ENCODE peak calls at places on chromosomes 2 and 18, in seven cellular contexts. I is H9, H is neuronal stem cell, L is IMR-90, T is mesenchymal stem cell, O is H1, X is trophoblast cell. M is an unnamed sample.

GRCh38 chr2:80363951-80364350 is 59.4 kb upstream of the LRRTM1 start:
- DNase-seq in I (no peak), T (no peak), L (no peak), X (no peak), O (no peak), H (no peak), M (peak; percentile 40)

GRCh38 chr2:24176326-24176725 is 1.5 kb downstream of the FAM228A start:
- DNase-seq in T (no peak), H (no peak), L (no peak), X (no peak), O (no peak), I (no peak), M (no peak)

GRCh38 chr2:235538989-235539388 is 45.1 kb downstream of the AGAP1 start:
- DNase-seq in T (no peak), X (no peak), I (no peak), H (no peak), L (no peak), O (no peak), M (no peak)

GRCh38 chr2:142834003-142834402 is 43.5 kb upstream of the KYNU start:
- DNase-seq in O (no peak), L (peak; percentile 64), H (no peak), T (peak; percentile 35), X (peak; percentile 60), I (no peak), M (no peak)

GRCh38 chr2:86027196-86027912 is 78.3 kb downstream of the POLR1A start:
- DNase-seq in H (no peak), X (no peak), O (no peak), I (no peak), L (no peak), T (no peak), M (no peak)

GRCh38 chr2:207790898-207791297 is 21.2 kb upstream of the FZD5 start:
- DNase-seq in L (no peak), I (no peak), O (no peak), X (peak; percentile 34), H (no peak), T (no peak), M (no peak)

GRCh38 chr18:22257022-22257543 is 87.7 kb downstream of the GATA6 start:
- DNase-seq in I (no peak), T (no peak), H (no peak), O (no peak), X (no peak), L (no peak), M (no peak)

GRCh38 chr2:67462741-67463496 is 65.8 kb downstream of the ETAA1 start:
- DNase-seq in H (no peak), I (no peak), X (no peak), O (no peak), T (no peak), L (no peak), M (no peak)

GRCh38 chr2:235641333-235641732 is 147.5 kb downstream of the AGAP1 start:
- DNase-seq in T (no peak), O (no peak), L (peak; percentile 57), I (no peak), X (no peak), H (no peak), M (no peak)

GRCh38 chr2:216588771-216589363 is 44.4 kb upstream of the IGFBP2 start:
- DNase-seq in O (no peak), T (no peak), I (no peak), H (no peak), X (no peak), L (no peak), M (no peak)

GRCh38 chr2:201191132-201191875 is 8.4 kb downstream of the CASP10 start:
- DNase-seq in O (no peak), L (no peak), T (no peak), H (no peak), I (no peak), X (no peak), M (no peak)

GRCh38 chr2:20141056-20141762 is 83.7 kb downstream of the SDC1 start:
- DNase-seq in T (peak; percentile 82), I (peak; percentile 50), O (no peak), L (peak; percentile 96), X (no peak), H (no peak), M (peak; percentile 51)

GRCh38 chr2:216139884-216140283 is 30.7 kb downstream of the XRCC5 start:
- DNase-seq in I (peak; percentile 43), T (no peak), O (no peak), X (peak; percentile 48), L (no peak), H (no peak), M (peak; percentile 73)

GRCh38 chr2:143856973-143857372 is 662.9 kb downstream of the ZEB2 start:
- DNase-seq in L (peak; percentile 48), H (no peak), O (no peak), X (peak; percentile 2), T (no peak), I (no peak), M (no peak)

GRCh38 chr2:84823229-84823628 is 57.7 kb downstream of the TRABD2A start:
- DNase-seq in O (no peak), X (no peak), I (no peak), T (no peak), L (no peak), H (no peak), M (no peak)

GRCh38 chr2:227545990-227546389 is 52.7 kb upstream of the SCYGR2 start:
- DNase-seq in H (no peak), T (no peak), O (no peak), L (no peak), I (peak; percentile 45), X (peak; percentile 36), M (peak; percentile 39)

GRCh38 chr2:173427887-173428683 is 73.4 kb downstream of the CDCA7 start:
- DNase-seq in I (no peak), H (no peak), T (no peak), L (peak; percentile 51), O (no peak), X (peak; percentile 46), M (no peak)

GRCh38 chr2:71938659-71939587 is 208.7 kb downstream of the CYP26B1 start:
- DNase-seq in I (peak; percentile 11), H (no peak), L (no peak), X (no peak), T (no peak), O (no peak), M (no peak)

GRCh38 chr2:38438536-38439225 is 61.6 kb upstream of the ATL2 start:
- DNase-seq in O (no peak), H (no peak), T (no peak), L (no peak), I (no peak), X (no peak), M (no peak)

GRCh38 chr2:9832586-9832985 is 10.7 kb upstream of the TAF1B start:
- DNase-seq in T (no peak), I (no peak), H (no peak), X (no peak), O (no peak), L (peak; percentile 63), M (no peak)

GRCh38 chr2:96768083-96768561 is 7.4 kb downstream of the CNNM4 start:
- DNase-seq in X (no peak), O (no peak), T (no peak), I (no peak), H (no peak), L (no peak), M (no peak)

GRCh38 chr2:98585386-98585785 is 22.9 kb downstream of the COA5 start:
- DNase-seq in X (no peak), I (no peak), L (no peak), O (no peak), T (no peak), H (no peak), M (no peak)

DNA sequence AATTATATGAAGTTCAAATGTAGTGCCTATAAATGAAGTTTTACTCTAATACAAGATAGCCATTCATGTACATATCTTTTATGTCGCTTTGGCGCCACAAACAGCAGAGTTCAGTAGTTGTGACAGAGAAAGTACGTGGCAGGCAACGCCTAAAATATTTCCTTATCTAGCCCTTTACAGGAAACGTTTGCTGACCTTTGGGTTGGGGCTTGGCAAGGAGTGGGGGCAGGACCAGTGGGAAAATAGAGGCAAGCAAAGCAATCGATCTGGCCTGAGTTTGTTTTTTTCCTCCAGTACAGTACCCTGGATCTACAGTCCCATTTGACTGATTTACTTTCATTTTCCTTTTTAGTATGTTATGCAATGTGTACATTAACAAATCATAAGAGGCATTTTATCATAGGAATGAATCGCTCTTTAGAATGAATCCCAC is 13.1 kb downstream of the CCDC68 start:
- DNase-seq in O (no peak), I (no peak), T (peak; percentile 56), H (no peak), X (peak; percentile 71), L (peak; percentile 33), M (no peak)
- H3K4ac ChIP-seq in O (no peak overlapping the region), I (no peak overlapping the region), T (peak overlapping the region; percentile 91), H (no peak overlapping the region), X (no peak overlapping the region), L (peak overlapping the region; percentile 94), M (no peak overlapping the region)

DNA sequence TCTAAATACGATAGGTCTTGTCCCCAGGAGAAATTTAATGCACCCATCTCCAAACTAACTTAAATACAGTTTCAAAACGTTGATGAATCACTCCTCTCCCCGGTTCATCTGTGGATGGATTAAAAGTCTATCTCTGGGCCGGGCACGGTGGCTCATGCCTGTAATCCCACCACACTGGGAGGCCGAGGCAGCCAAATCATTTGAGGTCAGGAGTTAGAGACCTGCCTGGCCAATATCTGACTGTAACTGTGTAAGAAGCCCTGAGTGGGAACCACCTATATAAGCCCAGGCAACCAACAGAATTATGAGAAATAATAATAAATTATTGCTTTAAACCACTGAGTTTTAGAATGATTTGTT is 78.7 kb downstream of the LONRF2 start:
- DNase-seq in I (no peak), T (no peak), O (no peak), X (no peak), L (no peak), H (no peak), M (no peak)
- H2BK5ac ChIP-seq in I (no peak overlapping the region), T (no peak overlapping the region), O (no peak overlapping the region), X (no peak overlapping the region), L (no peak overlapping the region), H (no peak overlapping the region), M (no peak overlapping the region)

GRCh38 chr2:150159300-150159699 is 328.2 kb downstream of the RND3 start:
- DNase-seq in X (no peak), I (no peak), L (no peak), H (no peak), T (no peak), O (no peak), M (no peak)
- H3K4ac ChIP-seq in X (no peak overlapping the region), I (no peak overlapping the region), L (no peak overlapping the region), H (no peak overlapping the region), T (no peak overlapping the region), O (no peak overlapping the region), M (no peak overlapping the region)

GRCh38 chr2:223113161-223113560 is 61.2 kb downstream of the KCNE4 start:
- DNase-seq in H (no peak), L (peak; percentile 12), T (peak; percentile 23), X (peak; percentile 66), I (no peak), O (no peak), M (no peak)
- H2BK5ac ChIP-seq in H (no peak overlapping the region), L (no peak overlapping the region), T (no peak overlapping the region), X (no peak overlapping the region), I (no peak overlapping the region), O (no peak overlapping the region), M (no peak overlapping the region)

DNA sequence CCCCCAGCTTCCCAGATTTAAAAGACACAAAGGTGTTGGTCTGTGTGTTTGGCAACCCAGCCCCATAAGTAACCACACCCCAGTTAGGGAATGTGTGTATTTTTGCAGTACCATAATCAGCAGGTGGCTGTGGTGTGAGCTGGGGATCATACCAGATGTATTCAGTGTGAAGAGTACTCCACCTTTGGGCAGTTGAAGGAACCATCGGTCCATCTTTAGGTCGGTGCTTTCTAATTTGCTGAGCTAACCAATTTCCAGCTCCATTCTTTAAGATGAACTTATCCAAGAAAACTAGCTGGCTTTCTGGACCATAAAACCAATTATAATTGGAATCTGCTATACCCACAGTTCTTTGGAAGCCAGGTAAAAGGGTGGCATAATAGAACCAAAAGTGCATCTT is 3.2 kb downstream of the DSEL start:
- DNase-seq in L (no peak), I (no peak), O (no peak), X (no peak), H (no peak), T (no peak), M (peak; percentile 59)
- H3K4ac ChIP-seq in L (no peak overlapping the region), I (no peak overlapping the region), O (no peak overlapping the region), X (no peak overlapping the region), H (no peak overlapping the region), T (no peak overlapping the region), M (no peak overlapping the region)

M was measured in mesendoderm.